ENCODE peak calls at places on chromosomes 5 and 9, in seven cellular contexts. Z, H, M, O, T, I and D are unnamed samples.

GRCh38 chr5:122183795-122184185 is 54.4 kb downstream of the ZNF474 start:
- DNase-seq in Z (no peak), H (no peak), M (no peak), O (no peak), T (no peak), I (peak; percentile 63), D (no peak)

GRCh38 chr5:39072915-39073758 is 1.1 kb downstream of the RICTOR start:
- DNase-seq in Z (peak; percentile 53), H (peak; percentile 66), M (peak; percentile 47), O (peak; percentile 61), T (peak; percentile 33), I (peak; percentile 72), D (no peak)

GRCh38 chr9:135926402-135927194 is 19.3 kb upstream of the CAMSAP1 start:
- DNase-seq in Z (no peak), H (peak; percentile 95), M (no peak), O (no peak), T (peak; percentile 39), I (peak; percentile 96), D (peak; percentile 24)

GRCh38 chr9:99922711-99923030 is 16.2 kb downstream of the STX17 start:
- DNase-seq in Z (no peak), H (no peak), M (no peak), O (no peak), T (no peak), I (no peak), D (no peak)

GRCh38 chr5:50751064-50751657 is 84.7 kb downstream of the PARP8 start:
- DNase-seq in Z (peak; percentile 8), H (peak; percentile 76), M (no peak), O (no peak), T (no peak), I (peak; percentile 57), D (no peak)

GRCh38 chr9:123562844-123563346 is 206.9 kb downstream of the CRB2 start:
- DNase-seq in Z (no peak), H (no peak), M (no peak), O (no peak), T (no peak), I (peak; percentile 75), D (no peak)

GRCh38 chr9:119284118-119284517 is 85.1 kb downstream of the BRINP1 start:
- DNase-seq in Z (peak; percentile 29), H (no peak), M (no peak), O (no peak), T (no peak), I (no peak), D (no peak)

GRCh38 chr5:103669615-103670014 is 107.0 kb upstream of the NUDT12 start:
- DNase-seq in Z (peak; percentile 89), H (no peak), M (no peak), O (no peak), T (no peak), I (no peak), D (no peak)

GRCh38 chr5:14385022-14385421 is 196.6 kb upstream of the OTULINL start:
- DNase-seq in Z (no peak), H (no peak), M (no peak), O (no peak), T (no peak), I (no peak), D (no peak)

GRCh38 chr9:109863961-109864360 is 84.0 kb downstream of the PALM2AKAP2 start:
- DNase-seq in Z (no peak), H (no peak), M (no peak), O (no peak), T (no peak), I (no peak), D (no peak)